ENCODE peak calls at places on chromosomes 5 and 9, in nine cellular contexts. One of them, this sample, is unnamed.
A peak's percentile ranks its signal among the peaks of the same experiment; 100 is the strongest.

GRCh38 chr9:80605129-80605528 is 1033.4 kb downstream of the TLE4 start:
- DNase-seq in HFFc6: no peak
- DNase-seq in bronchial epithelial cell: peak; percentile 41
- DNase-seq in RWPE1: peak; percentile 16
- DNase-seq in GM10248: no peak
- DNase-seq in GM13976: no peak
- DNase-seq in HCT116: no peak
- DNase-seq in testis: no peak
- DNase-seq in H9: no peak
- DNase-seq in this sample: peak; percentile 40

GRCh38 chr9:35791321-35791921 is at the start of gene NPR2:
- DNase-seq in HFFc6: no peak
- DNase-seq in bronchial epithelial cell: no peak
- DNase-seq in RWPE1: no peak
- DNase-seq in GM10248: no peak
- DNase-seq in GM13976: no peak
- DNase-seq in HCT116: no peak
- DNase-seq in testis: peak; percentile 38
- DNase-seq in H9: no peak
- DNase-seq in this sample: no peak

GRCh38 chr5:36874465-36874864 is 2.1 kb upstream of the NIPBL start:
- DNase-seq in HFFc6: no peak
- DNase-seq in bronchial epithelial cell: no peak
- DNase-seq in RWPE1: no peak
- DNase-seq in GM10248: no peak
- DNase-seq in GM13976: no peak
- DNase-seq in HCT116: no peak
- DNase-seq in testis: no peak
- DNase-seq in H9: no peak
- DNase-seq in this sample: no peak

GRCh38 chr5:119708076-119708790 is 78.9 kb downstream of the FAM170A start:
- DNase-seq in HFFc6: no peak
- DNase-seq in bronchial epithelial cell: no peak
- DNase-seq in RWPE1: no peak
- DNase-seq in GM10248: no peak
- DNase-seq in GM13976: no peak
- DNase-seq in HCT116: no peak
- DNase-seq in testis: no peak
- DNase-seq in H9: no peak
- DNase-seq in this sample: no peak

GRCh38 chr9:124784503-124784902 is 7.6 kb downstream of the OLFML2A start:
- DNase-seq in HFFc6: peak; percentile 74
- DNase-seq in bronchial epithelial cell: no peak
- DNase-seq in RWPE1: no peak
- DNase-seq in GM10248: no peak
- DNase-seq in GM13976: no peak
- DNase-seq in HCT116: no peak
- DNase-seq in testis: no peak
- DNase-seq in H9: no peak
- DNase-seq in this sample: no peak

GRCh38 chr5:77129386-77129785 is 42.3 kb upstream of the ZBED3 start:
- DNase-seq in HFFc6: peak; percentile 31
- DNase-seq in bronchial epithelial cell: peak; percentile 12
- DNase-seq in RWPE1: peak; percentile 32
- DNase-seq in GM10248: no peak
- DNase-seq in GM13976: no peak
- DNase-seq in HCT116: peak; percentile 16
- DNase-seq in testis: peak; percentile 28
- DNase-seq in H9: peak; percentile 56
- DNase-seq in this sample: peak; percentile 6

GRCh38 chr5:92917044-92917443 is 664.0 kb downstream of the NR2F1-AS1 start:
- DNase-seq in HFFc6: no peak
- DNase-seq in bronchial epithelial cell: no peak
- DNase-seq in RWPE1: no peak
- DNase-seq in GM10248: no peak
- DNase-seq in GM13976: no peak
- DNase-seq in HCT116: no peak
- DNase-seq in testis: no peak
- DNase-seq in H9: no peak
- DNase-seq in this sample: no peak

GRCh38 chr5:133322743-133323142 is 270.9 kb downstream of the HSPA4 start:
- DNase-seq in HFFc6: no peak
- DNase-seq in bronchial epithelial cell: no peak
- DNase-seq in RWPE1: no peak
- DNase-seq in GM10248: no peak
- DNase-seq in GM13976: no peak
- DNase-seq in HCT116: no peak
- DNase-seq in testis: no peak
- DNase-seq in H9: no peak
- DNase-seq in this sample: no peak

GRCh38 chr9:136050266-136050705 is 44.8 kb downstream of the NACC2 start:
- DNase-seq in HFFc6: no peak
- DNase-seq in bronchial epithelial cell: no peak
- DNase-seq in RWPE1: no peak
- DNase-seq in GM10248: no peak
- DNase-seq in GM13976: no peak
- DNase-seq in HCT116: no peak
- DNase-seq in testis: no peak
- DNase-seq in H9: peak; percentile 54
- DNase-seq in this sample: no peak

GRCh38 chr5:158720316-158720715 is 379.4 kb downstream of the EBF1 start:
- DNase-seq in HFFc6: no peak
- DNase-seq in bronchial epithelial cell: no peak
- DNase-seq in RWPE1: no peak
- DNase-seq in GM10248: no peak
- DNase-seq in GM13976: no peak
- DNase-seq in HCT116: no peak
- DNase-seq in testis: no peak
- DNase-seq in H9: no peak
- DNase-seq in this sample: no peak

GRCh38 chr5:158727108-158727507 is 372.6 kb downstream of the EBF1 start:
- DNase-seq in HFFc6: no peak
- DNase-seq in bronchial epithelial cell: no peak
- DNase-seq in RWPE1: no peak
- DNase-seq in GM10248: no peak
- DNase-seq in GM13976: no peak
- DNase-seq in HCT116: no peak
- DNase-seq in testis: peak; percentile 66
- DNase-seq in H9: no peak
- DNase-seq in this sample: no peak

GRCh38 chr5:158722940-158723339 is 376.8 kb downstream of the EBF1 start:
- DNase-seq in HFFc6: no peak
- DNase-seq in bronchial epithelial cell: no peak
- DNase-seq in RWPE1: no peak
- DNase-seq in GM10248: no peak
- DNase-seq in GM13976: no peak
- DNase-seq in HCT116: no peak
- DNase-seq in testis: no peak
- DNase-seq in H9: peak; percentile 67
- DNase-seq in this sample: no peak

GRCh38 chr5:158727771-158728311 is 371.9 kb downstream of the EBF1 start:
- DNase-seq in HFFc6: no peak
- DNase-seq in bronchial epithelial cell: no peak
- DNase-seq in RWPE1: no peak
- DNase-seq in GM10248: no peak
- DNase-seq in GM13976: no peak
- DNase-seq in HCT116: no peak
- DNase-seq in testis: peak; percentile 70
- DNase-seq in H9: no peak
- DNase-seq in this sample: no peak

GRCh38 chr5:158725223-158725825 is 374.4 kb downstream of the EBF1 start:
- DNase-seq in HFFc6: no peak
- DNase-seq in bronchial epithelial cell: peak; percentile 4
- DNase-seq in RWPE1: no peak
- DNase-seq in GM10248: no peak
- DNase-seq in GM13976: no peak
- DNase-seq in HCT116: no peak
- DNase-seq in testis: no peak
- DNase-seq in H9: no peak
- DNase-seq in this sample: no peak
- TF ChIP-seq CTCF in HFFc6: no peak
- TF ChIP-seq CTCF in bronchial epithelial cell: no peak
- TF ChIP-seq CTCF in RWPE1: no peak
- TF ChIP-seq CTCF in GM10248: peak; percentile 2
- TF ChIP-seq CTCF in GM13976: peak; percentile 7
- TF ChIP-seq CTCF in HCT116: no peak
- TF ChIP-seq CTCF in testis: no peak
- TF ChIP-seq CTCF in H9: peak; percentile 29
- TF ChIP-seq CTCF in this sample: peak; percentile 42

GRCh38 chr9:130627896-130628792 is 36.2 kb upstream of the PRDM12 start:
- DNase-seq in HFFc6: no peak
- DNase-seq in bronchial epithelial cell: no peak
- DNase-seq in RWPE1: no peak
- DNase-seq in GM10248: no peak
- DNase-seq in GM13976: no peak
- DNase-seq in HCT116: no peak
- DNase-seq in testis: peak; percentile 74
- DNase-seq in H9: no peak
- DNase-seq in this sample: no peak

GRCh38 chr9:130623466-130623865 is 40.9 kb upstream of the PRDM12 start:
- DNase-seq in HFFc6: no peak
- DNase-seq in bronchial epithelial cell: no peak
- DNase-seq in RWPE1: no peak
- DNase-seq in GM10248: no peak
- DNase-seq in GM13976: no peak
- DNase-seq in HCT116: no peak
- DNase-seq in testis: no peak
- DNase-seq in H9: no peak
- DNase-seq in this sample: no peak

GRCh38 chr9:130624154-130624553 is 40.2 kb upstream of the PRDM12 start:
- DNase-seq in HFFc6: no peak
- DNase-seq in bronchial epithelial cell: no peak
- DNase-seq in RWPE1: no peak
- DNase-seq in GM10248: no peak
- DNase-seq in GM13976: no peak
- DNase-seq in HCT116: no peak
- DNase-seq in testis: no peak
- DNase-seq in H9: no peak
- DNase-seq in this sample: no peak

GRCh38 chr9:130627051-130627450 is 37.3 kb upstream of the PRDM12 start:
- DNase-seq in HFFc6: no peak
- DNase-seq in bronchial epithelial cell: no peak
- DNase-seq in RWPE1: no peak
- DNase-seq in GM10248: no peak
- DNase-seq in GM13976: no peak
- DNase-seq in HCT116: no peak
- DNase-seq in testis: no peak
- DNase-seq in H9: no peak
- DNase-seq in this sample: no peak

GRCh38 chr9:130626249-130626982 is 38.0 kb upstream of the PRDM12 start:
- DNase-seq in HFFc6: no peak
- DNase-seq in bronchial epithelial cell: no peak
- DNase-seq in RWPE1: no peak
- DNase-seq in GM10248: no peak
- DNase-seq in GM13976: no peak
- DNase-seq in HCT116: no peak
- DNase-seq in testis: peak; percentile 72
- DNase-seq in H9: peak; percentile 40
- DNase-seq in this sample: no peak
- TF ChIP-seq CTCF in HFFc6: peak; percentile 34
- TF ChIP-seq CTCF in bronchial epithelial cell: no peak
- TF ChIP-seq CTCF in RWPE1: no peak
- TF ChIP-seq CTCF in GM10248: no peak
- TF ChIP-seq CTCF in GM13976: no peak
- TF ChIP-seq CTCF in HCT116: no peak
- TF ChIP-seq CTCF in testis: no peak
- TF ChIP-seq CTCF in H9: peak; percentile 36
- TF ChIP-seq CTCF in this sample: no peak

DNA sequence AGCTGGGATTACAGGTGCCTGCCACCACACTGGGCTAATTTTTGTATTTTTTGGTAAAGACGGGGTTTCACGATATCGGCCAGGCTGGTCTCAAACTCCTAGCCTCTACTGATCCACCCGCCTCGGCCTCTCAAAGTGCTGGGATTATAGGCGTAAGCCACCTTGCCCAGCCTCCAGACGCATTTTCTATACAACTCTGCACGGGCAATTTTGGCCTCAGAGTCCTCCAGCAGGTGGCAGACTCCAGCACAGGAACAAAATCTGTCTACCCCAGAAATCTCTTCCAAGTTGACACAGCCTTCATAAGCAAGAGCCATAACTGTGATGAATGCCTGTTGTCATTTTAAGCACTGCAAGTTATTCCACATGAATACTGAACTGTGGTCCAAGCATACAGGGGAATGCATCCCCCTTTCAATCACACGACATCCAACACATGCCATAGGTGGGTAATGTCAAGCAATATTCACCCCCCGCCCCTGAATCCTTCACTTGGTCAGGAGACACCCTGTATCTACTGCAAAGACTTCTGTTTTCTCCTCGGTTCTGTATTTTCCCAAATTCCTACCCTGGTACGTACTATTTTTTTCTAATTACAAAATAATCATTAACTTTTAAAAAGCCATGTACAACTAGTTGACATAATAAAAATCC is 50.8 kb downstream of the ALDH7A1 start:
- DNase-seq in HFFc6: peak; percentile 48
- DNase-seq in bronchial epithelial cell: peak; percentile 41
- DNase-seq in RWPE1: peak; percentile 56
- DNase-seq in GM10248: peak; percentile 56
- DNase-seq in GM13976: peak; percentile 59
- DNase-seq in HCT116: peak; percentile 19
- DNase-seq in testis: peak; percentile 73
- DNase-seq in H9: peak; percentile 43
- DNase-seq in this sample: peak; percentile 40
- TF ChIP-seq CTCF in HFFc6: peak; percentile 80
- TF ChIP-seq CTCF in bronchial epithelial cell: peak; percentile 66
- TF ChIP-seq CTCF in RWPE1: peak; percentile 67
- TF ChIP-seq CTCF in GM10248: peak; percentile 68
- TF ChIP-seq CTCF in GM13976: peak; percentile 64
- TF ChIP-seq CTCF in HCT116: peak; percentile 63
- TF ChIP-seq CTCF in testis: peak; percentile 36
- TF ChIP-seq CTCF in H9: peak; percentile 68
- TF ChIP-seq CTCF in this sample: peak; percentile 75

DNA sequence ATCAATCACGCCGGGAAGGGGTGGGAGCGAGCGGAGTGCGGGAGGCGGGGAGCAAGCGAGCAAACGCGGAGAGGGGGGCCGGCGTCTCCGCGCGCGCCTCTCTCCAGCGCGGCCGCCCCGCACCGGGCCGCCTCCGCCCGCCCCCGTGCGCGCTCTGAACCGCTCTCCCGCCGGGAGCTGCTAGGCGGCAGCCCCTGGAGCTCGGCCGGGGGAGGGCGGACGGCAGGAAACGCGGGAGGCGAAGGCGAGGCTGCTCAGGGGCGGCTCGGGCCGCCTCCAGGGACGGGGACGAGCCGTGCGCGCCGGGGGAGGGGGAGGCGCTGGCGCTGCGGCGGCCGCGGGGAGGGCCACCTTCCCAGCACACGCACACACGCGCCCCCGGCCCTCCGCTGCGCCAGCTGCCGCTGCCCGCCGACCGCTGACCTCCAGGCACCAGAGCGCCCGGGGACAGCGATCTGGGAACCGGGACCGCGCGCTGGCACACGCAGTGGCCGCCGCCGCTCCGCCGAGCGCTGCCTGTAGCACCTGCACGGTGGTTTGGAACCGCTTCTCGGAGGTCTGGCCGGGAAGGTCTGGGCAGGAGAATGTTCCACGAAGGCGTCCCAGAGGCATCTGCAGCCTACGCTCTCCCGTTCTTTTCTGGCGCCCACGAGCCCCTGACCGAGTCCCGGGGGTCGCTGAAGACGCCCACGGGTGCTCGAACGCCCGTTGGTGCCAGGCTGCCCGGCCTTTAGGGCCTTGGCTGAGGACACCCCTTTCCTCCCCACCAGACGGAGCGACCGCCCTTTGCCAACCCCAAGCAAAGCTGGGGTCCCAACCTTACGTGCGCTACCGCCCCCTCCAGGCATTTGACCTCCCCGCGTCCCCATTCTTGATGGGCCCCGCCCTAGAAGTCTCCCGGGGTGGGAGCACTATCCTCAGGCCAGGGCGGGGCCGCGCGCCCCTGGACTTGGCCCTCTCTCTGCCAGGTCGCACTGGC is at the start of gene GABBR2:
- DNase-seq in HFFc6: no peak
- DNase-seq in bronchial epithelial cell: no peak
- DNase-seq in RWPE1: no peak
- DNase-seq in GM10248: no peak
- DNase-seq in GM13976: no peak
- DNase-seq in HCT116: no peak
- DNase-seq in testis: no peak
- DNase-seq in H9: peak; percentile 45
- DNase-seq in this sample: no peak
- TF ChIP-seq CTCF in HFFc6: no peak
- TF ChIP-seq CTCF in bronchial epithelial cell: no peak
- TF ChIP-seq CTCF in RWPE1: no peak
- TF ChIP-seq CTCF in GM10248: no peak
- TF ChIP-seq CTCF in GM13976: no peak
- TF ChIP-seq CTCF in HCT116: no peak
- TF ChIP-seq CTCF in testis: no peak
- TF ChIP-seq CTCF in H9: peak; percentile 52
- TF ChIP-seq CTCF in this sample: no peak

This sample was measured in LNCaP clone FGC.